ENCODE peak calls at places on chromosomes 7 and 10, in five cellular contexts. Y is HCT116, H is H1, Q is K562, E is GM12878. J is an unnamed sample. For H3K79me2, the result is how much of the 10 kb centered on the place peaks cover.

GRCh38 chr7:140229591-140230516 is 53.1 kb upstream of the KDM7A start:
- DNase-seq in Y (no peak), H (peak), Q (no peak), E (no peak), J (peak)

GRCh38 chr7:80453699-80454340 is 58.0 kb downstream of the GNAT3 start:
- DNase-seq in Y (peak), H (no peak), Q (no peak), E (no peak), J (peak)

GRCh38 chr10:61280303-61280702 is 172.9 kb downstream of the TMEM26 start:
- DNase-seq in Y (no peak), H (no peak), Q (no peak), E (no peak), J (no peak)

GRCh38 chr7:156376317-156376716 is 264.3 kb upstream of the RNF32 start:
- DNase-seq in Y (no peak), H (no peak), Q (no peak), E (no peak), J (no peak)

GRCh38 chr10:122142652-122143237 is 128.4 kb upstream of the BTBD16 start:
- DNase-seq in Y (no peak), H (peak), Q (peak), E (no peak), J (no peak)

GRCh38 chr10:131082991-131083465 is 228.5 kb downstream of the TCERG1L start:
- DNase-seq in Y (no peak), H (no peak), Q (no peak), E (no peak), J (peak)

GRCh38 chr7:2260820-2261219 is 18.8 kb downstream of the NUDT1 start:
- DNase-seq in Y (no peak), H (no peak), Q (no peak), E (no peak), J (no peak)

GRCh38 chr10:11150255-11150731 is 132.6 kb downstream of the CELF2 start:
- DNase-seq in Y (no peak), H (no peak), Q (no peak), E (no peak), J (no peak)

GRCh38 chr7:37092548-37092947 is 356.1 kb downstream of the ELMO1 start:
- DNase-seq in Y (no peak), H (no peak), Q (no peak), E (no peak), J (no peak)

GRCh38 chr7:82166666-82167065 is 276.9 kb downstream of the CACNA2D1 start:
- DNase-seq in Y (no peak), H (no peak), Q (no peak), E (no peak), J (no peak)

DNA sequence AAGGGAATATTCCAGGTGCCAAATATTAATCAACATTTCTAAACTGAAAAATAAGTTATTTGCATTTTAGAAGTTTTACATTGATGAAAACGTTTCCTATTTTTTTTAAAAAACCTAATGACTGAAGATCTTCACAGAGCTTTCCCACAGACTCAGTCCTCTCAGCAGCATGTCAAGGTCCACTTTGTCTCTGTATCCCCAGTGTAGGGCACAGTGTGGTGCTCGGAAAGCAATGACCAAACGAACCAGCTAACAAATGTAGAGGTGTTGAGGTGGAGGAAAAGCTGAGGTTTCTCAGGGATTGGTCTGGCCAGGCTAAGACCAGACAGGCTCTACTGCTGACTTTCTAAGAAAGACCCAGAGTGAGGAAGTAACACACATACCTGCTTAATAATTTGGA is 202.2 kb upstream of the CDCA7L start:
- DNase-seq in Y (no peak), H (no peak), Q (no peak), E (no peak), J (no peak)
- H3K79me2 ChIP-seq in Y (under half), H (under half), Q (under half), E (under half), J (under half)

DNA sequence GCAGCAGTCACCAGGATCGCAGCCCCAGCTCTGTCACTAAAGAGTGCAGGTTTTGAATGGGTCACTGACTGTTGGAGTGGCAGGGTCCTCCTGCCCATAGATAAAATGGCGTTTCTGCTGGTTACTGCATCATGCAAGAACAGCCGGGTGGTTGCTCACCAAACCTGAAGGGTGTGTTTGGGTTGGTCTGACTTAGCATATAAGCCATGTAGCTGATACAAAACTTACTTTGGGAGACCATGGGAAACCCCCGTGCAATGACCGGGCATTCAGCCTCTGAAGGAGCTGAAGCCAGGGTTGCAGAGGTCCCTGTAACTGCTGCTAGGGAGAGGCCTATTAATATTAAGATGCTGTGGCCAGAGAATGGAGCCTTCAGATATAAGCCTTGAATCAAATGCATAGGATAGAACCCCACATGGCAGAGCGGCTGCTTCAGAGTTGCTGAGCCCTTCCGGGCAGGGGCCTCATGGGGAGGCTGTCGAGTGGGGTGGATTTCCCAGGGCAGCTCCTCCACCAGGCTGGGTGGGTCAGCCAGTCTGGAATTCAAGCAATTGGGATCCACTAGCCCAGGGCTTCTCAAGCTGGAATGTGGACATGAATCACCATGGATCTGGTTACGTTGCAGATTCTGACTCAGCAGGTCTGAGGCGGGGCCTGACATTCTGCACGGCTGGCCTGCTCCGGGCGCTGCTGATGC is 70.9 kb upstream of the CTBP2 start:
- DNase-seq in Y (peak), H (no peak), Q (no peak), E (no peak), J (no peak)
- TF ChIP-seq ZNF274 in Y (no peak), H (no peak), Q (no peak), E (no peak), J (no peak)

GRCh38 chr7:154997840-154998370 is 5.0 kb downstream of the PAXIP1 start:
- DNase-seq in Y (no peak), H (no peak), Q (no peak), E (no peak), J (no peak)

GRCh38 chr7:154994996-154995395 is 7.9 kb downstream of the PAXIP1 start:
- DNase-seq in Y (no peak), H (no peak), Q (no peak), E (no peak), J (no peak)

GRCh38 chr7:154998481-154998880 is 4.4 kb downstream of the PAXIP1 start:
- DNase-seq in Y (no peak), H (no peak), Q (no peak), E (no peak), J (no peak)

GRCh38 chr7:154996756-154997155 is 6.2 kb downstream of the PAXIP1 start:
- DNase-seq in Y (no peak), H (no peak), Q (no peak), E (no peak), J (no peak)

DNA sequence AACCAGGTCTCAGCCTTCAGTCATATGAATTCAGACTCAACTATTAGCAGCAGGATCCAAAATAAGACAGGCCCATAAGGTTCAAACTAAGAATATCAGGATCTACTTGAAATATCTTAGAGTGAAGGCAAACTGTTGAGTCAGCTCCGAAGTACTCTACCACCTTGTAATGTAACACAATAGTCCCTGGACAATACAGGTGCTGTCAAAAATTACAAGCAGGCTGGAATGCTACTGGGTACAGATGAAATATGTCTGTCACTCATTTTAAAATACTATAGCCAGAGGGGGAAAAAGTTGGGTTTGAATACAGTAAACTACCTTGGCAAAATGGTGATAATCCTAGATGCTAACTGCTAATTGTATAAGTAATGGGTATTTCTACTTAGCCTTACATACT is 6.8 kb downstream of the PAXIP1 start:
- DNase-seq in Y (no peak), H (no peak), Q (no peak), E (no peak), J (no peak)
- H3K79me2 ChIP-seq in Y (half or more), H (half or more), Q (under half), E (under half), J (under half)

GRCh38 chr7:4519819-4520520 is 162.1 kb upstream of the FOXK1 start:
- DNase-seq in Y (no peak), H (no peak), Q (no peak), E (no peak), J (no peak)
- TF ChIP-seq ZNF274 in Y (no peak), H (no peak), Q (no peak), E (no peak), J (no peak)

GRCh38 chr7:148863324-148863723 is 20.8 kb downstream of the EZH2 start:
- DNase-seq in Y (no peak), H (no peak), Q (no peak), E (no peak), J (no peak)

GRCh38 chr7:148866362-148866761 is 17.7 kb downstream of the EZH2 start:
- DNase-seq in Y (no peak), H (no peak), Q (no peak), E (no peak), J (no peak)

GRCh38 chr7:148858489-148858888 is 25.6 kb downstream of the EZH2 start:
- DNase-seq in Y (no peak), H (no peak), Q (no peak), E (no peak), J (no peak)

GRCh38 chr7:148865283-148865682 is 18.8 kb downstream of the EZH2 start:
- DNase-seq in Y (no peak), H (no peak), Q (no peak), E (no peak), J (no peak)

DNA sequence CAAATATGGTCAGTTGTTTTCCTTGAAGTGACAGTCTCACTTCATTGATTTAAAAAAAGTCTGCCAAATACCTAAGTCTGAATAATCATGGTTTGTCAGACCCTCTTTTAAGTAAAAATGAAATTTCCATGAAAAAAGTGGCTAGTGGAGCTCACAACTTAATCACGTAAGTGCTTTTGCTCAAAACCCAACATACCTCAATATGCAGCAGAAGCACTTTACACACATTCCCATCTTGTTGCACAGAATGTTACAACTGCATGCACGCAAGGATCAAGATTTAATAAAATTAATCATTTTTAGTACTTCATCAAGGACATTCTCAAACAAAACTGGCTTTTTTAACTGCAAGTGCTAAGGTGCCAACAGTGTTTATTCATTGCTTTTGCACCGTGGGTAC is 21.6 kb downstream of the EZH2 start:
- DNase-seq in Y (no peak), H (no peak), Q (no peak), E (no peak), J (no peak)
- H3K79me2 ChIP-seq in Y (half or more), H (half or more), Q (half or more), E (half or more), J (half or more)

DNA sequence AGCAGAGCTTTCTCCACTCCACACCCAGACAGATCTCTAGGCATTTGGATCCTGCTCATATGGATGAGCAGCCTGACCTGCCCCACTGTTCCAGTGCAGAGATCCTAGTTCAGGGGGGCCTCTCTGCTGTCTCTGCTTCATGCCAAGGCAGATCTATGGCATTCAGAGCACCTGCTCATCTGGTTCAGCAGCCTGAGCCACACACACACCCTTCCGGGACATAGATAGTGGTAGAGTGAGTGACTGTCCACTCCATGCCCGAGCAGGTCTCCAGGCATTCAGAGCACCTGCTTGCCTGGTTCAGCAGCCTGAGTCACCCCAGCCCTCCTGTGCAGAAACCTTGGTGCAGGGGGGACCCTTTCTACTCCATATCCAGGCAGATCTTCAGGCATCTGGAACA is 54.3 kb upstream of the ZNF800 start:
- DNase-seq in Y (no peak), H (no peak), Q (no peak), E (no peak), J (no peak)
- TF ChIP-seq ZNF274 in Y (no peak), H (no peak), Q (no peak), E (no peak), J (no peak)

DNA sequence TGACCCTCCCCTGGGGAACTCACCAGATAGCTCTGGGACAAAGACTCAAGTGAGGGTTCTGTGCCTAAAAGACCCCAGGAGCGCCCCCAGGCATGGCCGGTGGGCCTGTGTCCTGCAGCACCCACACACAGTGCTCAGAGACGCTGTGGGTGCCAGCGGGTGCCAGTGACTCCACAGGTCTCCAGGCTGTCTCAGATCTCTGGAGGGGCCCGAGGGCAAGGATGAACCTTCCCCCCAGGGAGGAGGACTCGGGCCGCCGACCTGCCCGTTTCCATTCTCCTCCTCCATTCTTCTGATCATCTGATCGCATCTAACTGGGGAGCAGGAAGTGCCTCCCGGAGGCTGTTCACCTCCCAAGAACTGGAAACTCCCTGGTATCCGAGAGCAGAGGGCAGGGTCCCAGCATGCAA is 980 bp downstream of the ADAM8 start:
- DNase-seq in Y (no peak), H (no peak), Q (no peak), E (no peak), J (no peak)
- H3K79me2 ChIP-seq in Y (under half), H (under half), Q (under half), E (under half), J (under half)

GRCh38 chr7:129189661-129190310 is 1.4 kb downstream of the SMO start:
- DNase-seq in Y (no peak), H (no peak), Q (no peak), E (no peak), J (no peak)

GRCh38 chr7:129188892-129189660 is 643 bp downstream of the SMO start:
- DNase-seq in Y (no peak), H (peak), Q (no peak), E (no peak), J (no peak)

GRCh38 chr7:129187681-129188371 is 607 bp upstream of the SMO start:
- DNase-seq in Y (no peak), H (no peak), Q (no peak), E (no peak), J (no peak)

GRCh38 chr7:129186749-129187260 is 1.6 kb upstream of the SMO start:
- DNase-seq in Y (no peak), H (no peak), Q (no peak), E (no peak), J (no peak)

DNA sequence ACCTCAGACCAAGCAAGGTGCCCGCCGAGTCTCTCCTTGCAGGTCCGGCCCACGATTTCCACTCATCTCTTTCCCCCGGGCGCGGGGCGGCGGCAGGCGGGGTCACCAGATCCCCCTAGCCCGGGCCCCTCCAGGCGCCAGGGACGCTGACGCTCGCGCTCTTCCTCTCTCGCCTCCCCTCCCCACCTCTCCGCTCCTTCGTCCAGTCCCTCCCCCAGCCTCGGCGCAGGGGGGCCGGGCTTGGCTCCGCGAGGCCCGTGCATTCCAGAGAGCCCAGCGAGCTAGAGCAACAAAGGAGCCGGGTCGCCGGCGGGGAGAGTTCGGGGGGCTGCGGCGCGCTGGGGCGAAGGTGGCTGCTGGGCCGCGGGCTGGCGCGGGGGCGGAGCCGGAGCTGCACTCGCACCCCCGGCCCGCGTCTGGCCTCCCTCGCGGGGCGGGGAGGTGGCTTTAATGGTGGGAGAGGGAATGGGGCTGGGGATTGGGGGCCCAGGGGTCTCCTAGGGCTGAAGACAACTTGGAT is at the start of gene SMO:
- DNase-seq in Y (no peak), H (peak), Q (peak), E (no peak), J (peak)
- TF ChIP-seq ZNF274 in Y (no peak), H (no peak), Q (no peak), E (no peak), J (no peak)